ENCODE peak calls at places on chromosome 16, in five cellular contexts. F is uterus; I is dorsolateral prefrontal cortex; V is CD8-positive, alpha-beta memory T cell; W is Panc1. C is an unnamed sample.

GRCh38 chr16:75192606-75193264 is 14.2 kb downstream of the CTRB2 start:
- DNase-seq in I (no peak), F (no peak), V (no peak), W (no peak), C (no peak)

GRCh38 chr16:87252269-87252970 is 64.8 kb downstream of the C16orf95 start:
- DNase-seq in I (no peak), F (no peak), V (no peak), W (no peak), C (no peak)

GRCh38 chr16:47666434-47666833 is 205.3 kb downstream of the PHKB start:
- DNase-seq in F (no peak), W (no peak), I (no peak), V (no peak), C (no peak)

GRCh38 chr16:81806696-81807095 is 27.6 kb downstream of the PLCG2 start:
- DNase-seq in I (no peak), F (no peak), V (no peak), W (no peak), C (no peak)

GRCh38 chr16:12724216-12724615 is 79.5 kb downstream of the CPPED1 start:
- DNase-seq in V (no peak), I (no peak), W (no peak), F (no peak), C (no peak)

GRCh38 chr16:85372627-85373372 is 240.3 kb upstream of the GSE1 start:
- DNase-seq in W (no peak), V (no peak), I (no peak), F (no peak), C (no peak)

GRCh38 chr16:72744064-72744793 is 303.7 kb downstream of the ZFHX3 start:
- DNase-seq in V (no peak), I (no peak), W (no peak), F (no peak), C (no peak)

GRCh38 chr16:12760819-12761611 is 42.7 kb downstream of the CPPED1 start:
- DNase-seq in F (no peak), W (no peak), V (no peak), I (no peak), C (no peak)

GRCh38 chr16:84116720-84117481 is at the start of gene MBTPS1:
- DNase-seq in W (peak), V (peak), F (peak), I (peak), C (peak)

GRCh38 chr16:15609286-15609649 is 33.7 kb downstream of the MARF1 start:
- DNase-seq in W (no peak), I (no peak), F (no peak), V (no peak), C (no peak)

GRCh38 chr16:46658925-46659324 is 30.1 kb downstream of the VPS35 start:
- DNase-seq in F (no peak), W (no peak), I (no peak), V (no peak), C (no peak)

GRCh38 chr16:11161439-11161838 is 94.6 kb downstream of the SOCS1 start:
- DNase-seq in F (no peak), W (no peak), I (no peak), V (no peak), C (no peak)

GRCh38 chr16:16062023-16062932 is 112.9 kb downstream of the ABCC1 start:
- DNase-seq in W (no peak), I (no peak), F (no peak), V (no peak), C (no peak)

GRCh38 chr16:10808218-10808617 is 10.4 kb downstream of the TVP23A start:
- DNase-seq in I (no peak), W (no peak), F (no peak), V (no peak), C (no peak)

GRCh38 chr16:85123891-85124635 is 11.8 kb upstream of the CIBAR2 start:
- DNase-seq in I (no peak), F (peak), W (no peak), V (no peak), C (peak)

GRCh38 chr16:28103516-28104170 is 40.1 kb upstream of the GSG1L start:
- DNase-seq in W (no peak), I (no peak), F (no peak), V (no peak), C (no peak)

GRCh38 chr16:30025156-30025555 is 2.2 kb downstream of the C16orf92 start:
- DNase-seq in F (no peak), I (no peak), V (no peak), W (no peak), C (no peak)

GRCh38 chr16:68290455-68290854 is 20.3 kb downstream of the SLC7A6OS start:
- DNase-seq in F (no peak), W (no peak), V (no peak), I (no peak), C (no peak)

GRCh38 chr16:85718682-85719081 is 29.9 kb upstream of the GINS2 start:
- DNase-seq in I (no peak), F (no peak), W (no peak), V (no peak), C (no peak)

GRCh38 chr16:11333696-11334095 is 11.6 kb upstream of the RMI2 start:
- DNase-seq in W (no peak), V (no peak), I (no peak), F (no peak), C (no peak)

GRCh38 chr16:59296002-59296401 is 561.9 kb upstream of the GOT2 start:
- DNase-seq in W (no peak), V (no peak), F (no peak), I (no peak), C (no peak)

GRCh38 chr16:76293980-76294690 is 16.9 kb downstream of the CNTNAP4 start:
- DNase-seq in I (no peak), F (no peak), V (no peak), W (no peak), C (no peak)

DNA sequence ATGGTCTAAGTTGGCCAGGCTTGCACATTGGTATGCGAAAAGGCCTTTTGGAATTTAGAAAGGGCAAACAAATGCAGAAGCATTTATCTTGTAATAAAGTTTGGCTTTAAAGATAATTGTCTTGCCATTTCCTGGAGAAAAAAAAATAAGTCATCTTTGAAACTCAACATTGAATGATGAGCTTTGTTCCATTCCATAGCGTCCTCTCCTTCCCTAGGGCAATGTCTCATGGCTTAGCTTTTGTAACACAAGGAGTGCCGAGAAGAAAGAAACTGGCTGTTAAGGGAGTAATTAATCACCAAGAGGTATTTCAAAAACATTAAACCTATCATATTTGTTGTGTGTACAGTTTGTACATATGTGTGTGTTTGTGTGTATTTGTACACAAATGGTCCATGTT is 372.3 kb downstream of the NPIPA8 start:
- DNase-seq in W (no peak), F (no peak), I (no peak), V (no peak), C (no peak)
- H3K27ac ChIP-seq in W (no peak), F (no peak), I (no peak), V (no peak), C (no peak)

DNA sequence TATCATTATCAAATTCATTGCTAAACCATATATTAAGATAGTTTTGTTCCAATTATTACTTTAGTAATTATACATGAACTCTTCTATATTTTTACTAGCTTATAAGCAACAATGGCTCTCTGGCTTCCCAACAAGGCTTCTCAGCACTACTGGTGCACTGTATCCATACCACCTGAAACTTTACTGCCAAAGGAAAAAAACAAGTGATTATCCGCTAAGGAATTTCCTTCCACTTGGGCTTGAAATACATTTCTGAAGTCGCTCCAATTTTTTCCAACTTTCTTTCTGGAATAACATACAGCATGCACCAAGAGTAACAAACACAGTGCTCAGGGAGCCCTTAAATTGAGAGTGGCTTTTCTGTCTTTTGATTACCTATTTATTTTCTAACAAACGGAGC is 2.1 kb downstream of the CSNK2A2 start:
- DNase-seq in F (no peak), W (no peak), V (no peak), I (no peak), C (no peak)
- H3K4me3 ChIP-seq in F (no peak), W (no peak), V (no peak), I (no peak), C (no peak)

GRCh38 chr16:379183-379960 is 2.4 kb downstream of the PGAP6 start:
- DNase-seq in W (no peak), I (no peak), V (no peak), F (no peak), C (no peak)
- H3K27ac ChIP-seq in W (peak), I (peak), V (no peak), F (no peak), C (no peak)

DNA sequence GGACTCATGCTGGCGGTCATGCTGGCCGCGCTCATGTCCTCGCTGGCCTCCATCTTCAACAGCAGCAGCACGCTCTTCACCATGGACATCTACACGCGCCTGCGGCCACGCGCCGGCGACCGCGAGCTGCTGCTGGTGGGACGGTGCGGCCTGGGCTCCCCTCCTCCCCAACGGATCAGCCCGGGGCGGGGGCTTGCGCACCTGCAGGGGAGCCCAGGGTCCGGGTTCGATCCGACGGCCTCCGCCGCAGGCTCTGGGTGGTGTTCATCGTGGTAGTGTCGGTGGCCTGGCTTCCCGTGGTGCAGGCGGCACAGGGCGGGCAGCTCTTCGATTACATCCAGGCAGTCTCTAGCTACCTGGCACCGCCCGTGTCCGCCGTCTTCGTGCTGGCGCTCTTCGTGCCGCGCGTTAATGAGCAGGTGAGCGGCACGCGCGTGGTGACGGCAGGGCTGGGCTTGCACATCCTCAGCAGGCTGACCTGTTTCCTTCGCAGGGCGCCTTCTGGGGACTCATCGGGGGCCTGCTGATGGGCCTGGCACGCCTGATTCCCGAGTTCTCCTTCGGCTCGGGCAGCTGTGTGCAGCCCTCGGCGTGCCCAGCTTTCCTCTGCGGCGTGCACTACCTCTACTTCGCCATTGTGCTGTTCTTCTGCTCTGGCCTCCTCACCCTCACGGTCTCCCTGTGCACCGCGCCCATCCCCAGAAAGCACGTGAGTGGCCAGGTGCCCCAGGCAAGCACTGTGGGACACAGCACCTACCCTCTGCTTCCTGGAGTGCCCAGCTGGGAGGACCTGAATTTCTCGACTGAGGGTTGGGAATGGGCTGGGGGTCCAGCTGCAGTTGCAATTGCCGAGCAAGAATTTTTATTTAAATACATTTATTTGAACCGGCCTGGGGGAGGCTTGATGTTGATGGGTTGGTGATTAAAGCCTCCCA is 6.0 kb downstream of the SLC5A2 start:
- DNase-seq in W (no peak), I (no peak), V (peak), F (no peak), C (no peak)
- H3K4me3 ChIP-seq in W (no peak), I (peak), V (no peak), F (no peak), C (peak)

C was measured in AG04450.